ENCODE peak calls at places on chromosomes 2 and 18, in nine cellular contexts. One of them, this sample, is unnamed.

GRCh38 chr2:59584958-59585357 is 968.5 kb downstream of the BCL11A start:
- DNase-seq in type B pancreatic cell: no peak
- DNase-seq in lower lobe of right lung: no peak
- DNase-seq in stimulated activated effector memory CD8-positive, alpha-beta T cell treated with anti-CD3 and anti-CD28 coated beads, Interleukin-12 subunit alpha, Interleukin-12 subunit beta, amount 100 ng/mL, for 72 hours: no peak
- DNase-seq in kidney tubule cell: peak; percentile 1
- DNase-seq in activated T-cell treated with anti-CD3 and anti-CD28 coated beads, Interleukin-2, amount 50 U/mL, for 4 hours: no peak
- DNase-seq in NCI-H1105: peak; percentile 6
- DNase-seq in cardiac fibroblast: no peak
- DNase-seq in ELF-1: peak; percentile 55
- DNase-seq in this sample: peak; percentile 8

GRCh38 chr2:121237336-121237979 is 47.5 kb downstream of the TFCP2L1 start:
- DNase-seq in type B pancreatic cell: no peak
- DNase-seq in stimulated activated effector memory CD8-positive, alpha-beta T cell treated with anti-CD3 and anti-CD28 coated beads, Interleukin-12 subunit alpha, Interleukin-12 subunit beta, amount 100 ng/mL, for 72 hours: no peak
- DNase-seq in kidney tubule cell: no peak
- DNase-seq in lower lobe of right lung: peak; percentile 27
- DNase-seq in ELF-1: no peak
- DNase-seq in NCI-H1105: no peak
- DNase-seq in cardiac fibroblast: no peak
- DNase-seq in activated T-cell treated with anti-CD3 and anti-CD28 coated beads, Interleukin-2, amount 50 U/mL, for 4 hours: no peak
- DNase-seq in this sample: no peak

GRCh38 chr2:216057688-216058193 is 23.9 kb downstream of the PECR start:
- DNase-seq in stimulated activated effector memory CD8-positive, alpha-beta T cell treated with anti-CD3 and anti-CD28 coated beads, Interleukin-12 subunit alpha, Interleukin-12 subunit beta, amount 100 ng/mL, for 72 hours: peak; percentile 69
- DNase-seq in NCI-H1105: no peak
- DNase-seq in type B pancreatic cell: no peak
- DNase-seq in activated T-cell treated with anti-CD3 and anti-CD28 coated beads, Interleukin-2, amount 50 U/mL, for 4 hours: peak; percentile 35
- DNase-seq in lower lobe of right lung: peak; percentile 55
- DNase-seq in kidney tubule cell: peak; percentile 100
- DNase-seq in ELF-1: no peak
- DNase-seq in cardiac fibroblast: peak; percentile 13
- DNase-seq in this sample: peak; percentile 67

GRCh38 chr18:79789091-79789891 is 8.4 kb upstream of the KCNG2 start:
- DNase-seq in kidney tubule cell: no peak
- DNase-seq in NCI-H1105: no peak
- DNase-seq in cardiac fibroblast: no peak
- DNase-seq in ELF-1: no peak
- DNase-seq in lower lobe of right lung: no peak
- DNase-seq in activated T-cell treated with anti-CD3 and anti-CD28 coated beads, Interleukin-2, amount 50 U/mL, for 4 hours: no peak
- DNase-seq in stimulated activated effector memory CD8-positive, alpha-beta T cell treated with anti-CD3 and anti-CD28 coated beads, Interleukin-12 subunit alpha, Interleukin-12 subunit beta, amount 100 ng/mL, for 72 hours: no peak
- DNase-seq in type B pancreatic cell: no peak
- DNase-seq in this sample: no peak

GRCh38 chr2:99643824-99644787 is 154.3 kb upstream of the REV1 start:
- DNase-seq in activated T-cell treated with anti-CD3 and anti-CD28 coated beads, Interleukin-2, amount 50 U/mL, for 4 hours: no peak
- DNase-seq in ELF-1: no peak
- DNase-seq in type B pancreatic cell: no peak
- DNase-seq in kidney tubule cell: peak; percentile 23
- DNase-seq in lower lobe of right lung: no peak
- DNase-seq in NCI-H1105: no peak
- DNase-seq in cardiac fibroblast: peak; percentile 37
- DNase-seq in stimulated activated effector memory CD8-positive, alpha-beta T cell treated with anti-CD3 and anti-CD28 coated beads, Interleukin-12 subunit alpha, Interleukin-12 subunit beta, amount 100 ng/mL, for 72 hours: no peak
- DNase-seq in this sample: no peak

GRCh38 chr2:19786408-19787058 is 115.2 kb downstream of the TTC32 start:
- DNase-seq in ELF-1: peak; percentile 51
- DNase-seq in NCI-H1105: no peak
- DNase-seq in cardiac fibroblast: peak; percentile 74
- DNase-seq in type B pancreatic cell: no peak
- DNase-seq in lower lobe of right lung: no peak
- DNase-seq in stimulated activated effector memory CD8-positive, alpha-beta T cell treated with anti-CD3 and anti-CD28 coated beads, Interleukin-12 subunit alpha, Interleukin-12 subunit beta, amount 100 ng/mL, for 72 hours: no peak
- DNase-seq in kidney tubule cell: peak; percentile 76
- DNase-seq in activated T-cell treated with anti-CD3 and anti-CD28 coated beads, Interleukin-2, amount 50 U/mL, for 4 hours: no peak
- DNase-seq in this sample: no peak

GRCh38 chr2:151051584-151052220 is 210.0 kb downstream of the RBM43 start:
- DNase-seq in type B pancreatic cell: no peak
- DNase-seq in ELF-1: no peak
- DNase-seq in activated T-cell treated with anti-CD3 and anti-CD28 coated beads, Interleukin-2, amount 50 U/mL, for 4 hours: no peak
- DNase-seq in lower lobe of right lung: no peak
- DNase-seq in stimulated activated effector memory CD8-positive, alpha-beta T cell treated with anti-CD3 and anti-CD28 coated beads, Interleukin-12 subunit alpha, Interleukin-12 subunit beta, amount 100 ng/mL, for 72 hours: no peak
- DNase-seq in kidney tubule cell: peak; percentile 68
- DNase-seq in NCI-H1105: no peak
- DNase-seq in cardiac fibroblast: peak; percentile 64
- DNase-seq in this sample: no peak

GRCh38 chr2:46849741-46850474 is 65.7 kb downstream of the MCFD2 start:
- DNase-seq in cardiac fibroblast: peak; percentile 96
- DNase-seq in lower lobe of right lung: no peak
- DNase-seq in kidney tubule cell: peak; percentile 85
- DNase-seq in type B pancreatic cell: no peak
- DNase-seq in stimulated activated effector memory CD8-positive, alpha-beta T cell treated with anti-CD3 and anti-CD28 coated beads, Interleukin-12 subunit alpha, Interleukin-12 subunit beta, amount 100 ng/mL, for 72 hours: no peak
- DNase-seq in NCI-H1105: no peak
- DNase-seq in ELF-1: no peak
- DNase-seq in activated T-cell treated with anti-CD3 and anti-CD28 coated beads, Interleukin-2, amount 50 U/mL, for 4 hours: no peak
- DNase-seq in this sample: peak; percentile 65

GRCh38 chr2:172921538-172922236 is 154.0 kb upstream of the MAP3K20 start:
- DNase-seq in stimulated activated effector memory CD8-positive, alpha-beta T cell treated with anti-CD3 and anti-CD28 coated beads, Interleukin-12 subunit alpha, Interleukin-12 subunit beta, amount 100 ng/mL, for 72 hours: no peak
- DNase-seq in cardiac fibroblast: peak; percentile 75
- DNase-seq in lower lobe of right lung: no peak
- DNase-seq in NCI-H1105: no peak
- DNase-seq in kidney tubule cell: peak; percentile 75
- DNase-seq in ELF-1: no peak
- DNase-seq in type B pancreatic cell: no peak
- DNase-seq in activated T-cell treated with anti-CD3 and anti-CD28 coated beads, Interleukin-2, amount 50 U/mL, for 4 hours: no peak
- DNase-seq in this sample: no peak